ENCODE peak calls at places on chromosomes 6 and 20, in eight cellular contexts. G is pancreas; A is CD8-positive, alpha-beta T cell; E is heart left ventricle; B is body of pancreas; P is A549; S is left ventricle myocardium inferior; L is mammary epithelial cell. N is an unnamed sample.

GRCh38 chr6:18203786-18204185 is 48.6 kb downstream of the KDM1B start:
- DNase-seq in L (no peak), A (no peak), G (no peak), E (no peak), B (no peak), P (no peak), S (no peak), N (no peak)

GRCh38 chr6:160265869-160266476 is 7.4 kb upstream of the SLC22A2 start:
- DNase-seq in E (no peak), G (no peak), B (no peak), P (no peak), S (no peak), A (no peak), L (no peak), N (no peak)

GRCh38 chr20:49586967-49587587 is 19.1 kb upstream of the PTGIS start:
- DNase-seq in E (no peak), B (no peak), P (no peak), G (no peak), L (no peak), A (no peak), S (no peak), N (no peak)

GRCh38 chr20:64185276-64185900 is 21.1 kb downstream of the MYT1 start:
- DNase-seq in P (no peak), A (no peak), S (no peak), B (no peak), L (no peak), E (no peak), G (no peak), N (no peak)

GRCh38 chr6:96521267-96521624 is 360 bp upstream of the UFL1 start:
- DNase-seq in G (no peak), L (no peak), S (no peak), E (no peak), A (no peak), B (no peak), P (no peak), N (peak)

GRCh38 chr6:109292420-109292819 is 89.8 kb downstream of the CD164 start:
- DNase-seq in P (no peak), L (no peak), A (no peak), B (no peak), S (no peak), G (no peak), E (peak), N (no peak)

GRCh38 chr20:30485331-30486102 is 771.9 kb upstream of the DEFB115 start:
- DNase-seq in B (no peak), E (no peak), G (no peak), L (no peak), S (no peak), P (no peak), A (no peak), N (no peak)

GRCh38 chr6:6717953-6718352 is 129.4 kb downstream of the LY86 start:
- DNase-seq in S (no peak), G (no peak), A (no peak), B (no peak), L (peak), P (no peak), E (peak), N (no peak)

GRCh38 chr6:75204959-75205775 is 686 bp downstream of the COL12A1 start:
- DNase-seq in S (no peak), G (no peak), P (peak), E (peak), B (no peak), L (peak), A (no peak), N (peak)

GRCh38 chr6:18081025-18081668 is 41.3 kb downstream of the NHLRC1 start:
- DNase-seq in E (no peak), A (no peak), B (no peak), G (no peak), P (peak), S (no peak), L (no peak), N (no peak)

GRCh38 chr6:30743099-30744053 is 889 bp upstream of the FLOT1 start:
- DNase-seq in E (peak), B (no peak), A (peak), L (peak), S (no peak), G (peak), P (no peak), N (no peak)

GRCh38 chr6:7726416-7727149 is 684 bp downstream of the BMP6 start:
- DNase-seq in P (peak), S (no peak), B (no peak), E (no peak), G (peak), A (no peak), L (peak), N (no peak)

GRCh38 chr6:116450769-116451740 is 10.1 kb upstream of the CALHM6 start:
- DNase-seq in B (no peak), E (no peak), S (no peak), A (no peak), L (peak), P (no peak), G (peak), N (peak)

GRCh38 chr6:139855741-139856206 is 481.3 kb upstream of the CITED2 start:
- DNase-seq in B (no peak), L (no peak), G (no peak), E (no peak), P (no peak), S (no peak), A (no peak), N (no peak)

GRCh38 chr6:84581494-84582259 is 182.7 kb downstream of the TBX18 start:
- DNase-seq in S (no peak), L (peak), P (no peak), E (no peak), A (no peak), G (no peak), B (no peak), N (no peak)

GRCh38 chr6:43984442-43985321 is 142.6 kb downstream of the MRPL14 start:
- DNase-seq in E (no peak), P (no peak), L (no peak), S (no peak), B (peak), A (no peak), G (peak), N (no peak)

GRCh38 chr6:155224031-155224451 is 39.8 kb upstream of the CLDN20 start:
- DNase-seq in E (no peak), A (peak), P (no peak), S (no peak), G (no peak), B (no peak), L (peak), N (peak)

GRCh38 chr6:13953061-13953705 is 28.4 kb downstream of the RNF182 start:
- DNase-seq in S (no peak), A (no peak), B (no peak), E (no peak), P (no peak), L (peak), G (no peak), N (peak)

GRCh38 chr6:150567823-150568383 is 31.8 kb upstream of the PLEKHG1 start:
- DNase-seq in G (no peak), L (peak), P (no peak), E (peak), A (no peak), S (peak), B (no peak), N (no peak)

GRCh38 chr6:107977283-107977682 is 19.3 kb upstream of the SEC63 start:
- DNase-seq in S (no peak), A (no peak), L (peak), E (no peak), B (no peak), G (no peak), P (no peak), N (no peak)

GRCh38 chr20:61949714-61950630 is 115.7 kb downstream of the TAF4 start:
- DNase-seq in G (peak), P (no peak), A (no peak), E (no peak), S (peak), L (no peak), B (no peak), N (no peak)

GRCh38 chr6:41728073-41728936 is 7.1 kb downstream of the TFEB start:
- DNase-seq in A (no peak), E (peak), S (no peak), P (no peak), L (no peak), G (no peak), B (no peak), N (no peak)

GRCh38 chr6:7758456-7758855 is 32.6 kb downstream of the BMP6 start:
- DNase-seq in P (no peak), G (no peak), L (peak), S (no peak), E (peak), B (no peak), A (no peak), N (peak)

GRCh38 chr6:83071023-83071422 is 3.6 kb downstream of the DOP1A start:
- DNase-seq in E (no peak), S (no peak), B (no peak), P (no peak), A (no peak), G (no peak), L (peak), N (peak)

GRCh38 chr20:7285918-7286556 is 518.6 kb downstream of the BMP2 start:
- DNase-seq in G (peak), A (no peak), B (peak), P (peak), S (peak), L (peak), E (peak), N (peak)

GRCh38 chr6:624979-625378 is 31.9 kb downstream of the HUS1B start:
- DNase-seq in B (no peak), G (no peak), L (no peak), S (no peak), A (no peak), P (no peak), E (no peak), N (no peak)
- TF ChIP-seq CTCF in B (no peak), G (no peak), L (no peak), S (peak), A (no peak), P (peak), E (no peak), N (peak)

DNA sequence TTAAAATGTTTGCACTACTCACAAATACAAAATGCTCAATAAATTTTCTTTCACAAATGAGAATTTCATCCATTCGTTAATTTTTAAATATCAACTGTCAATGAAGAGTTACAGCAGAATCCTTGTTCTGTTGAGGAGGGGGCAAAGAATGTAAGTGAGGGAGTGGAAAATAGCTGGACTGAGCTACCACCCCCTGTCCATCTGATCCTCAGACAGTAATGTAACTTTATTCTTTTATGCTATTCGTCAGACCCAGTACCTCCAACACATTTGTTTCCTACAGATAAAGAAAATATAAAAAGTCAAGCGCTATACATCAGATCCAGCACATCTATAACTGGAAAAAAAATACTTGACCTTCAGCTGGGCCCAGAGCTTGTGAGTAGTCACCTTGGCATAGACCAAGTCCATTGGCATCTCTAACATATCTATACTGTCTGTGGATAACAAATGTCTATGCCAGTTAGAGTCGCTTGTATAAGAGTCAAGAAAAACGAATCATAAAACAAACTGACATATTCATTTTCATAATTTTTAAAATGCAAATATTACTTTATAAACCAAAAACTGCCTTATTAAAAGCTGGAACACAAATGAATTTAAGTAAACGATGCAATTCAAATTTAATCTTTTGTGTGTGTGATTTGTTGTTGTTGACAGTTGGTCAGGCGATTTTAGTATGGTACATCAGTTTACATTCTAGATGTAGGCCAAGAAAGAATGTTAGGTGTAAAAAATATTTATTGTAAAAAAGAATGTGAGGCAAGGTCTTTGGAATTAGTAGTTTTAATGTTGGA is 57.2 kb upstream of the HFE start:
- DNase-seq in G (no peak), E (no peak), P (no peak), L (no peak), B (no peak), A (no peak), S (no peak), N (no peak)
- H3K27ac ChIP-seq in G (no peak), E (no peak), P (peak), L (no peak), B (no peak), A (no peak), S (no peak), N (no peak)

GRCh38 chr6:1952726-1953360 is 292.6 kb downstream of the GMDS start:
- DNase-seq in P (peak), A (no peak), L (peak), S (no peak), G (no peak), B (no peak), E (no peak), N (peak)
- TF ChIP-seq CTCF in P (no peak), A (no peak), L (no peak), S (no peak), G (no peak), B (no peak), E (no peak), N (peak)

DNA sequence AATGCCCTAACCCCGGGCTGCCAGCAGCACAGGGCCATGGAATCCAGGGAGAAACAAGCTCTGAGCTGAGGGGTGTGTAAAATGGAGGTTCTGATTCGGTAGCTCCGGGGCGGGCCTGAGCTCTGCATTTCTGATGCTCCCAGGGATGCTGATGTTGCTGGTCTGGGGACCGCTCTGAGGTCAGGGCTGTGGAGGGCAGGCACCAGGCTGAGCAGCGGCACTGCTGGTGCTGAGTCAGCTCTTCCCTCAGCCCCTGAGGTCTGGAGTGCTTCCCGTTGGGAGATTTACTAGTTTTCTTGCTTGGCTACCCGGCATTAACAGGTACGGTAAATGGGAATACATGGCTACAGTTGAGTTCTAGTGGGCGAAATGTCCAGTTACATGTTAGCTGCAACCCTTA is 18.6 kb upstream of the CST3 start:
- DNase-seq in L (no peak), G (no peak), S (no peak), P (no peak), B (no peak), A (no peak), E (peak), N (no peak)
- H3K27ac ChIP-seq in L (no peak), G (no peak), S (peak), P (no peak), B (no peak), A (no peak), E (peak), N (no peak)

GRCh38 chr6:28982476-28983266 is 22.4 kb downstream of the ZNF311 start:
- DNase-seq in B (no peak), G (no peak), S (no peak), L (peak), P (peak), E (no peak), A (no peak), N (peak)
- TF ChIP-seq CTCF in B (no peak), G (no peak), S (no peak), L (no peak), P (no peak), E (no peak), A (no peak), N (peak)

GRCh38 chr20:19765266-19765665 is 7.2 kb downstream of the RIN2 start:
- DNase-seq in E (no peak), G (no peak), A (no peak), S (no peak), P (no peak), L (no peak), B (no peak), N (no peak)
- H3K27ac ChIP-seq in E (no peak), G (no peak), A (no peak), S (no peak), P (no peak), L (no peak), B (no peak), N (no peak)

GRCh38 chr20:54433653-54434052 is 41.7 kb upstream of the DOK5 start:
- DNase-seq in G (peak), A (no peak), P (no peak), S (no peak), B (peak), E (no peak), L (no peak), N (no peak)

GRCh38 chr20:54432966-54433365 is 42.4 kb upstream of the DOK5 start:
- DNase-seq in S (no peak), A (no peak), L (no peak), B (no peak), P (no peak), G (no peak), E (no peak), N (no peak)

GRCh38 chr20:54438166-54438565 is 37.2 kb upstream of the DOK5 start:
- DNase-seq in P (no peak), S (no peak), B (no peak), E (no peak), A (no peak), G (no peak), L (no peak), N (no peak)
- TF ChIP-seq CTCF in P (no peak), S (no peak), B (no peak), E (no peak), A (no peak), G (no peak), L (no peak), N (no peak)

N was measured in foreskin keratinocyte.